ENCODE peak calls at places on chromosome 13, in four cellular contexts. One of them, this sample, is unnamed.

GRCh38 chr13:112910016-112910415 is 59.0 kb upstream of the MCF2L start:
- DNase-seq in NCI-H1092 treated with DMSO at 0.1 percent for 48 hours: no peak
- DNase-seq in BJ: no peak
- DNase-seq in naive thymus-derived CD8-positive, alpha-beta T cell: no peak
- DNase-seq in this sample: no peak

GRCh38 chr13:106407338-106407737 is 128.1 kb downstream of the EFNB2 start:
- DNase-seq in NCI-H1092 treated with DMSO at 0.1 percent for 48 hours: no peak
- DNase-seq in BJ: no peak
- DNase-seq in naive thymus-derived CD8-positive, alpha-beta T cell: no peak
- DNase-seq in this sample: no peak

GRCh38 chr13:29411493-29411892 is 184.0 kb downstream of the SLC7A1 start:
- DNase-seq in NCI-H1092 treated with DMSO at 0.1 percent for 48 hours: no peak
- DNase-seq in BJ: peak
- DNase-seq in naive thymus-derived CD8-positive, alpha-beta T cell: no peak
- DNase-seq in this sample: no peak

GRCh38 chr13:42981317-42981716 is 10.7 kb downstream of the EPSTI1 start:
- DNase-seq in NCI-H1092 treated with DMSO at 0.1 percent for 48 hours: no peak
- DNase-seq in BJ: no peak
- DNase-seq in naive thymus-derived CD8-positive, alpha-beta T cell: no peak
- DNase-seq in this sample: no peak

GRCh38 chr13:85626603-85627002 is 172.6 kb downstream of the SLITRK6 start:
- DNase-seq in NCI-H1092 treated with DMSO at 0.1 percent for 48 hours: no peak
- DNase-seq in BJ: no peak
- DNase-seq in naive thymus-derived CD8-positive, alpha-beta T cell: no peak
- DNase-seq in this sample: no peak

GRCh38 chr13:96636310-96636709 is 358.0 kb downstream of the OXGR1 start:
- DNase-seq in NCI-H1092 treated with DMSO at 0.1 percent for 48 hours: no peak
- DNase-seq in BJ: no peak
- DNase-seq in naive thymus-derived CD8-positive, alpha-beta T cell: no peak
- DNase-seq in this sample: no peak

GRCh38 chr13:88628882-88629281 is 957.7 kb downstream of the SLITRK5 start:
- DNase-seq in NCI-H1092 treated with DMSO at 0.1 percent for 48 hours: no peak
- DNase-seq in BJ: no peak
- DNase-seq in naive thymus-derived CD8-positive, alpha-beta T cell: no peak
- DNase-seq in this sample: no peak

GRCh38 chr13:33519561-33520479 is 234.3 kb upstream of the STARD13 start:
- DNase-seq in NCI-H1092 treated with DMSO at 0.1 percent for 48 hours: no peak
- DNase-seq in BJ: peak
- DNase-seq in naive thymus-derived CD8-positive, alpha-beta T cell: no peak
- DNase-seq in this sample: no peak

GRCh38 chr13:113596321-113597200 is 12.0 kb downstream of the TFDP1 start:
- DNase-seq in NCI-H1092 treated with DMSO at 0.1 percent for 48 hours: no peak
- DNase-seq in BJ: no peak
- DNase-seq in naive thymus-derived CD8-positive, alpha-beta T cell: no peak
- DNase-seq in this sample: no peak

GRCh38 chr13:113390874-113391497 is 27.1 kb upstream of the GRTP1 start:
- DNase-seq in NCI-H1092 treated with DMSO at 0.1 percent for 48 hours: no peak
- DNase-seq in BJ: no peak
- DNase-seq in naive thymus-derived CD8-positive, alpha-beta T cell: no peak
- DNase-seq in this sample: no peak

GRCh38 chr13:97274782-97275252 is 52.7 kb downstream of the MBNL2 start:
- DNase-seq in NCI-H1092 treated with DMSO at 0.1 percent for 48 hours: no peak
- DNase-seq in BJ: peak
- DNase-seq in naive thymus-derived CD8-positive, alpha-beta T cell: no peak
- DNase-seq in this sample: no peak

GRCh38 chr13:44293908-44294735 is 79.5 kb upstream of the SERP2 start:
- DNase-seq in NCI-H1092 treated with DMSO at 0.1 percent for 48 hours: no peak
- DNase-seq in BJ: no peak
- DNase-seq in naive thymus-derived CD8-positive, alpha-beta T cell: no peak
- DNase-seq in this sample: no peak

GRCh38 chr13:74206061-74206561 is 71.9 kb upstream of the KLF12 start:
- DNase-seq in NCI-H1092 treated with DMSO at 0.1 percent for 48 hours: no peak
- DNase-seq in BJ: peak
- DNase-seq in naive thymus-derived CD8-positive, alpha-beta T cell: no peak
- DNase-seq in this sample: no peak

GRCh38 chr13:48505597-48506091 is 27.2 kb downstream of the RCBTB2 start:
- DNase-seq in NCI-H1092 treated with DMSO at 0.1 percent for 48 hours: peak
- DNase-seq in BJ: peak
- DNase-seq in naive thymus-derived CD8-positive, alpha-beta T cell: no peak
- DNase-seq in this sample: no peak

GRCh38 chr13:52452470-52452869 is 2.0 kb upstream of the VPS36 start:
- DNase-seq in NCI-H1092 treated with DMSO at 0.1 percent for 48 hours: no peak
- DNase-seq in BJ: no peak
- DNase-seq in naive thymus-derived CD8-positive, alpha-beta T cell: no peak
- DNase-seq in this sample: no peak

GRCh38 chr13:36014763-36015162 is 116.4 kb downstream of the DCLK1 start:
- DNase-seq in NCI-H1092 treated with DMSO at 0.1 percent for 48 hours: no peak
- DNase-seq in BJ: no peak
- DNase-seq in naive thymus-derived CD8-positive, alpha-beta T cell: no peak
- DNase-seq in this sample: no peak

GRCh38 chr13:97627566-97627965 is 193.6 kb downstream of the RAP2A start:
- DNase-seq in NCI-H1092 treated with DMSO at 0.1 percent for 48 hours: peak
- DNase-seq in BJ: peak
- DNase-seq in naive thymus-derived CD8-positive, alpha-beta T cell: no peak
- DNase-seq in this sample: no peak

GRCh38 chr13:30593001-30593400 is 24.7 kb upstream of the USPL1 start:
- DNase-seq in NCI-H1092 treated with DMSO at 0.1 percent for 48 hours: no peak
- DNase-seq in BJ: no peak
- DNase-seq in naive thymus-derived CD8-positive, alpha-beta T cell: no peak
- DNase-seq in this sample: no peak

GRCh38 chr13:49587311-49587847 is 2.0 kb upstream of the RCBTB1 start:
- DNase-seq in NCI-H1092 treated with DMSO at 0.1 percent for 48 hours: no peak
- DNase-seq in BJ: no peak
- DNase-seq in naive thymus-derived CD8-positive, alpha-beta T cell: no peak
- DNase-seq in this sample: no peak

GRCh38 chr13:23570099-23570926 is at the start of gene TNFRSF19:
- DNase-seq in NCI-H1092 treated with DMSO at 0.1 percent for 48 hours: peak
- DNase-seq in BJ: peak
- DNase-seq in naive thymus-derived CD8-positive, alpha-beta T cell: no peak
- DNase-seq in this sample: no peak

GRCh38 chr13:42814868-42815267 is 33.5 kb downstream of the FAM216B start:
- DNase-seq in NCI-H1092 treated with DMSO at 0.1 percent for 48 hours: no peak
- DNase-seq in BJ: peak
- DNase-seq in naive thymus-derived CD8-positive, alpha-beta T cell: no peak
- DNase-seq in this sample: no peak

GRCh38 chr13:64529874-64530485 is 2700.2 kb downstream of the PCDH9 start:
- DNase-seq in NCI-H1092 treated with DMSO at 0.1 percent for 48 hours: no peak
- DNase-seq in BJ: no peak
- DNase-seq in naive thymus-derived CD8-positive, alpha-beta T cell: no peak
- DNase-seq in this sample: no peak

GRCh38 chr13:36332986-36333385 is 13.2 kb downstream of the SPART start:
- DNase-seq in NCI-H1092 treated with DMSO at 0.1 percent for 48 hours: no peak
- DNase-seq in BJ: no peak
- DNase-seq in naive thymus-derived CD8-positive, alpha-beta T cell: no peak
- DNase-seq in this sample: no peak

GRCh38 chr13:49502954-49503353 is 7.2 kb downstream of the PHF11 start:
- DNase-seq in NCI-H1092 treated with DMSO at 0.1 percent for 48 hours: no peak
- DNase-seq in BJ: no peak
- DNase-seq in naive thymus-derived CD8-positive, alpha-beta T cell: no peak
- DNase-seq in this sample: no peak